ENCODE peak calls at places on chromosomes 5 and 9, in ten cellular contexts. I is tibial artery; S is kidney; Z is ovary; K is pancreas; T is fibroblast of lung; P is CD4-positive, CD25-positive, alpha-beta regulatory T cell; B is GM23248; L is IMR-90; M is A673. R is an unnamed sample.

GRCh38 chr5:103364074-103364473 is 105.5 kb downstream of the MACIR start:
- DNase-seq in I (no peak), S (no peak), Z (no peak), K (no peak), T (no peak), P (no peak), B (peak; percentile 29), L (peak; percentile 32), M (no peak), R (no peak)

GRCh38 chr9:95333426-95333825 is 15.9 kb upstream of the FANCC start:
- DNase-seq in I (no peak), S (no peak), Z (no peak), K (no peak), T (peak; percentile 44), P (no peak), B (no peak), L (no peak), M (no peak), R (no peak)

GRCh38 chr9:87640385-87640795 is 85.5 kb upstream of the CTSL start:
- DNase-seq in I (no peak), S (peak; percentile 84), Z (peak; percentile 69), K (peak; percentile 77), T (peak; percentile 78), P (no peak), B (no peak), L (peak; percentile 13), M (peak; percentile 47), R (no peak)

GRCh38 chr5:173802670-173803165 is 85.4 kb upstream of the CPEB4 start:
- DNase-seq in I (peak; percentile 64), S (peak; percentile 79), Z (no peak), K (no peak), T (peak; percentile 43), P (no peak), B (peak; percentile 60), L (peak; percentile 11), M (no peak), R (peak; percentile 97)

GRCh38 chr9:135677641-135678168 is 14.6 kb downstream of the LCN9 start:
- DNase-seq in I (no peak), S (no peak), Z (no peak), K (no peak), T (no peak), P (no peak), B (no peak), L (no peak), M (no peak), R (no peak)

GRCh38 chr5:131242728-131243255 is 21.1 kb upstream of the CDC42SE2 start:
- DNase-seq in I (no peak), S (no peak), Z (no peak), K (no peak), T (peak; percentile 89), P (no peak), B (peak; percentile 88), L (peak; percentile 97), M (peak; percentile 29), R (peak; percentile 64)

GRCh38 chr9:16828335-16829281 is 41.9 kb downstream of the BNC2 start:
- DNase-seq in I (peak; percentile 65), S (peak; percentile 80), Z (peak; percentile 39), K (peak; percentile 2), T (peak; percentile 77), P (no peak), B (peak; percentile 65), L (peak; percentile 78), M (no peak), R (no peak)

GRCh38 chr5:119275873-119276214 is 80.0 kb upstream of the TNFAIP8 start:
- DNase-seq in I (no peak), S (no peak), Z (no peak), K (no peak), T (no peak), P (no peak), B (no peak), L (no peak), M (no peak), R (no peak)

GRCh38 chr5:121962943-121963342 is 1.2 kb downstream of the SRFBP1 start:
- DNase-seq in I (no peak), S (no peak), Z (no peak), K (no peak), T (no peak), P (no peak), B (peak; percentile 46), L (peak; percentile 15), M (no peak), R (peak; percentile 13)

GRCh38 chr5:121968910-121969607 is 7.3 kb downstream of the SRFBP1 start:
- DNase-seq in I (no peak), S (no peak), Z (no peak), K (no peak), T (peak; percentile 99), P (no peak), B (peak; percentile 97), L (peak; percentile 100), M (peak; percentile 69), R (no peak)

GRCh38 chr5:121967187-121967586 is 5.4 kb downstream of the SRFBP1 start:
- DNase-seq in I (no peak), S (no peak), Z (no peak), K (no peak), T (peak; percentile 80), P (no peak), B (peak; percentile 66), L (peak; percentile 66), M (peak; percentile 38), R (no peak)

GRCh38 chr5:121962347-121962670 is 534 bp downstream of the SRFBP1 start:
- DNase-seq in I (no peak), S (no peak), Z (no peak), K (no peak), T (no peak), P (no peak), B (peak; percentile 27), L (no peak), M (no peak), R (no peak)

DNA sequence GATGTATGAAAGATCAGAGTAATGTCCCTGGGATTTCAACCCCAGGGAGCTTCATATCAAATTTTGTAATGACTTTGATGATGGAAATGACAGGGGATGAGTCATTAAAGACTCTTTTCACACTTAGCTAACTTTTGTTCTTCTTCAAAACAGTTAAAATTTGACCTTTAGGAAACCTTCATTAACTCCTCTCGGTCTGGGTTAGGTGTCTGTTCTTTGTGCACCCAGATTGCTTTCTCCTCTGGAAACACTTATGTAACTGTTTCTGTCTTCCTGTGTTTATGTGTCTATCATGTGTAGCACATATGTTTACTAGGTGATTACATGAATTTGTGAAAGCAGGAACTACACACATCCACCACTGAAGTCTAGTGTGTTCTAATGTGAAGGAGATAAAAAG is 1.6 kb downstream of the SRFBP1 start:
- DNase-seq in I (no peak), S (no peak), Z (no peak), K (no peak), T (no peak), P (no peak), B (no peak), L (no peak), M (no peak), R (no peak)
- H3K4me3 ChIP-seq in I (no peak overlapping the region), S (peak overlapping the region; percentile 20), Z (no peak overlapping the region), K (no peak overlapping the region), T (peak overlapping the region; percentile 93), P (peak overlapping the region; percentile 98), B (peak overlapping the region; percentile 96), L (no peak overlapping the region), M (peak overlapping the region; percentile 86), R (no peak overlapping the region)

GRCh38 chr9:13705913-13706312 is 426.4 kb upstream of the MPDZ start:
- DNase-seq in I (peak; percentile 90), S (no peak), Z (no peak), K (no peak), T (peak; percentile 80), P (no peak), B (peak; percentile 65), L (peak; percentile 25), M (no peak), R (no peak)

GRCh38 chr9:13707635-13708410 is 428.3 kb upstream of the MPDZ start:
- DNase-seq in I (no peak), S (no peak), Z (no peak), K (no peak), T (peak; percentile 39), P (no peak), B (peak; percentile 21), L (peak; percentile 47), M (no peak), R (no peak)

GRCh38 chr9:13705356-13705755 is 425.9 kb upstream of the MPDZ start:
- DNase-seq in I (no peak), S (no peak), Z (no peak), K (no peak), T (no peak), P (no peak), B (peak; percentile 28), L (no peak), M (no peak), R (no peak)
- H3K27ac ChIP-seq in I (peak overlapping the region; percentile 67), S (no peak overlapping the region), Z (no peak overlapping the region), K (no peak overlapping the region), T (no peak overlapping the region), P (no peak overlapping the region), B (peak overlapping the region; percentile 40), L (no peak overlapping the region), M (no peak overlapping the region), R (no peak overlapping the region)

GRCh38 chr9:107999011-107999410 is 509.4 kb upstream of the KLF4 start:
- DNase-seq in I (no peak), S (no peak), Z (no peak), K (no peak), T (no peak), P (no peak), B (no peak), L (no peak), M (no peak), R (no peak)

GRCh38 chr9:108003551-108003950 is 514.0 kb upstream of the KLF4 start:
- DNase-seq in I (no peak), S (no peak), Z (no peak), K (no peak), T (no peak), P (no peak), B (no peak), L (no peak), M (no peak), R (no peak)

GRCh38 chr9:108001219-108001618 is 511.6 kb upstream of the KLF4 start:
- DNase-seq in I (no peak), S (no peak), Z (no peak), K (no peak), T (peak; percentile 9), P (no peak), B (no peak), L (no peak), M (no peak), R (no peak)

GRCh38 chr9:107999890-108000289 is 510.3 kb upstream of the KLF4 start:
- DNase-seq in I (no peak), S (no peak), Z (no peak), K (no peak), T (no peak), P (no peak), B (peak; percentile 64), L (no peak), M (no peak), R (peak; percentile 33)

DNA sequence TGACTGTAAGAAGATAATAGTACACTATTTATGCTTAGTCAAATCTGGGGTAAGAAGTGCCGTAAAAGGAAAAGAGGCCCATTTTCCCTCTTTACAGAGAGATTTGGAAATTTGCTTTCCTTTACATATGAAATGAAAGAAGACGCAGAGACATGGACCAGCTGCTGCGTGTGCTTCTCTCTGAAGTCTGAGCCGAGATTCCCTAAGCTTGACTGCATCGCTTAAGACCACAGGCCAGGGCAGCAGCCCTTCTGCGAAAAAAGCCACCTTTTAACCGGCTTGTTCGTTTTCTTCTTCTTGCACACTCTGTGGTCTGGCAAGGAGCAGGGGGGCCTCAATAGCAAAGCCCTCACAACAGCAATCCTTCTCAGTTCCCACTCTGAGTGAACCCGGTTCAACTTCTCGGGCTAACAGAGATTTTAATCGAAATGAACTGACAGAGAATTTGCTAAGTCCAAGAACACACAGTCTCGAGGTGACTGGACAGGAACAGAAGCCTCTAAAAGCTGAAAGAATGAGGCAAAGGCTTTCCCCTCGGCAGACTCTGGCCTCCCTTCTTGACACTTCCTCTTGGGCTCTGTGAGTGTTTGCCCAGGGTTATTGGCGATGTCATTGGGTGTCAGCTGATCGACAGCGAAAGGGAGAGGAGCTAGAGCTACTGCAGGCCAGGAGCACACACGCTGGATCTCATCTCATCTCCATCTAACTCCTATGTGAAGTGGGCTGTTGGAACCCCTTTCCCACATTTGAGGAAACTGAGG is 512.9 kb upstream of the KLF4 start:
- DNase-seq in I (no peak), S (no peak), Z (peak; percentile 37), K (no peak), T (peak; percentile 96), P (no peak), B (peak; percentile 61), L (peak; percentile 66), M (no peak), R (peak; percentile 2)
- H3K9me3 ChIP-seq in I (no peaks in the 10 kb centered on the region), S (no peaks in the 10 kb centered on the region), Z (no peaks in the 10 kb centered on the region), K (no peaks in the 10 kb centered on the region), T (no peaks in the 10 kb centered on the region), P (no peaks in the 10 kb centered on the region), B (no peaks in the 10 kb centered on the region), L (no peaks in the 10 kb centered on the region), M (peaks cover 7% of the 10 kb centered on the region), R (no peaks in the 10 kb centered on the region)

GRCh38 chr5:122665087-122665486 is 109.8 kb upstream of the SNX2 start:
- DNase-seq in I (no peak), S (no peak), Z (no peak), K (no peak), T (peak; percentile 22), P (no peak), B (no peak), L (peak; percentile 21), M (no peak), R (no peak)

GRCh38 chr5:122656577-122656976 is 118.3 kb upstream of the SNX2 start:
- DNase-seq in I (no peak), S (no peak), Z (no peak), K (no peak), T (no peak), P (no peak), B (no peak), L (no peak), M (no peak), R (no peak)

GRCh38 chr5:122656107-122656506 is 118.8 kb upstream of the SNX2 start:
- DNase-seq in I (no peak), S (no peak), Z (no peak), K (no peak), T (peak; percentile 29), P (no peak), B (peak; percentile 8), L (no peak), M (no peak), R (no peak)

GRCh38 chr5:122661496-122662180 is 113.2 kb upstream of the SNX2 start:
- DNase-seq in I (no peak), S (no peak), Z (no peak), K (no peak), T (peak; percentile 60), P (no peak), B (peak; percentile 28), L (no peak), M (peak; percentile 3), R (no peak)
- H3K4me3 ChIP-seq in I (no peak overlapping the region), S (no peak overlapping the region), Z (no peak overlapping the region), K (no peak overlapping the region), T (no peak overlapping the region), P (no peak overlapping the region), B (no peak overlapping the region), L (no peak overlapping the region), M (no peak overlapping the region), R (no peak overlapping the region)

R was measured in small intestine.